ENCODE peak calls at places on chromosomes 5 and 9, in eight cellular contexts. One of them, this sample, is unnamed.

GRCh38 chr5:165665735-165666400 is 2160.4 kb downstream of the MAT2B start:
- DNase-seq in HCT116: no peak
- DNase-seq in type B pancreatic cell: no peak
- DNase-seq in AG09319: no peak
- DNase-seq in progenitor cell of endocrine pancreas: no peak
- DNase-seq in epithelial cell of esophagus: no peak
- DNase-seq in GM20000: no peak
- DNase-seq in chondrocyte: no peak
- DNase-seq in this sample: no peak

GRCh38 chr5:83562817-83563557 is 91.4 kb downstream of the VCAN start:
- DNase-seq in HCT116: no peak
- DNase-seq in type B pancreatic cell: no peak
- DNase-seq in AG09319: no peak
- DNase-seq in progenitor cell of endocrine pancreas: no peak
- DNase-seq in epithelial cell of esophagus: no peak
- DNase-seq in GM20000: no peak
- DNase-seq in chondrocyte: no peak
- DNase-seq in this sample: no peak

GRCh38 chr5:181246276-181247050 is 2.8 kb upstream of the RACK1 start:
- DNase-seq in HCT116: peak
- DNase-seq in type B pancreatic cell: peak
- DNase-seq in AG09319: peak
- DNase-seq in progenitor cell of endocrine pancreas: peak
- DNase-seq in epithelial cell of esophagus: peak
- DNase-seq in GM20000: peak
- DNase-seq in chondrocyte: peak
- DNase-seq in this sample: peak

GRCh38 chr9:113492343-113493079 is 29.0 kb downstream of the RGS3 start:
- DNase-seq in HCT116: no peak
- DNase-seq in type B pancreatic cell: no peak
- DNase-seq in AG09319: no peak
- DNase-seq in progenitor cell of endocrine pancreas: no peak
- DNase-seq in epithelial cell of esophagus: peak
- DNase-seq in GM20000: no peak
- DNase-seq in chondrocyte: no peak
- DNase-seq in this sample: no peak

GRCh38 chr5:82105457-82105856 is 133.6 kb downstream of the ATG10 start:
- DNase-seq in HCT116: no peak
- DNase-seq in type B pancreatic cell: no peak
- DNase-seq in AG09319: no peak
- DNase-seq in progenitor cell of endocrine pancreas: no peak
- DNase-seq in epithelial cell of esophagus: peak
- DNase-seq in GM20000: no peak
- DNase-seq in chondrocyte: no peak
- DNase-seq in this sample: no peak

GRCh38 chr9:137606005-137606601 is 617 bp downstream of the ARRDC1 start:
- DNase-seq in HCT116: no peak
- DNase-seq in type B pancreatic cell: peak
- DNase-seq in AG09319: no peak
- DNase-seq in progenitor cell of endocrine pancreas: peak
- DNase-seq in epithelial cell of esophagus: no peak
- DNase-seq in GM20000: no peak
- DNase-seq in chondrocyte: no peak
- DNase-seq in this sample: no peak

GRCh38 chr5:76269259-76269958 is 133.7 kb upstream of the IQGAP2 start:
- DNase-seq in HCT116: no peak
- DNase-seq in type B pancreatic cell: no peak
- DNase-seq in AG09319: no peak
- DNase-seq in progenitor cell of endocrine pancreas: no peak
- DNase-seq in epithelial cell of esophagus: no peak
- DNase-seq in GM20000: no peak
- DNase-seq in chondrocyte: no peak
- DNase-seq in this sample: no peak

GRCh38 chr9:133449760-133450159 is 10.0 kb upstream of the CACFD1 start:
- DNase-seq in HCT116: peak
- DNase-seq in type B pancreatic cell: no peak
- DNase-seq in AG09319: no peak
- DNase-seq in progenitor cell of endocrine pancreas: no peak
- DNase-seq in epithelial cell of esophagus: peak
- DNase-seq in GM20000: no peak
- DNase-seq in chondrocyte: peak
- DNase-seq in this sample: no peak

GRCh38 chr5:173563246-173563645 is 53.2 kb downstream of the BOD1 start:
- DNase-seq in HCT116: no peak
- DNase-seq in type B pancreatic cell: no peak
- DNase-seq in AG09319: no peak
- DNase-seq in progenitor cell of endocrine pancreas: no peak
- DNase-seq in epithelial cell of esophagus: no peak
- DNase-seq in GM20000: no peak
- DNase-seq in chondrocyte: no peak
- DNase-seq in this sample: no peak

GRCh38 chr5:34791761-34792244 is 47.2 kb upstream of the TTC23L start:
- DNase-seq in HCT116: no peak
- DNase-seq in type B pancreatic cell: no peak
- DNase-seq in AG09319: no peak
- DNase-seq in progenitor cell of endocrine pancreas: no peak
- DNase-seq in epithelial cell of esophagus: no peak
- DNase-seq in GM20000: no peak
- DNase-seq in chondrocyte: no peak
- DNase-seq in this sample: peak

GRCh38 chr9:70049672-70050271 is 6.1 kb downstream of the MAMDC2 start:
- DNase-seq in HCT116: no peak
- DNase-seq in type B pancreatic cell: no peak
- DNase-seq in AG09319: peak
- DNase-seq in progenitor cell of endocrine pancreas: no peak
- DNase-seq in epithelial cell of esophagus: no peak
- DNase-seq in GM20000: no peak
- DNase-seq in chondrocyte: no peak
- DNase-seq in this sample: peak

GRCh38 chr5:1725641-1726468 is 73.8 kb downstream of the MRPL36 start:
- DNase-seq in HCT116: no peak
- DNase-seq in type B pancreatic cell: peak
- DNase-seq in AG09319: no peak
- DNase-seq in progenitor cell of endocrine pancreas: peak
- DNase-seq in epithelial cell of esophagus: no peak
- DNase-seq in GM20000: no peak
- DNase-seq in chondrocyte: peak
- DNase-seq in this sample: no peak

GRCh38 chr5:32523625-32524024 is 61.7 kb upstream of the SUB1 start:
- DNase-seq in HCT116: no peak
- DNase-seq in type B pancreatic cell: no peak
- DNase-seq in AG09319: no peak
- DNase-seq in progenitor cell of endocrine pancreas: no peak
- DNase-seq in epithelial cell of esophagus: no peak
- DNase-seq in GM20000: no peak
- DNase-seq in chondrocyte: no peak
- DNase-seq in this sample: no peak

GRCh38 chr9:91503650-91504007 is 80.0 kb upstream of the NFIL3 start:
- DNase-seq in HCT116: no peak
- DNase-seq in type B pancreatic cell: no peak
- DNase-seq in AG09319: no peak
- DNase-seq in progenitor cell of endocrine pancreas: no peak
- DNase-seq in epithelial cell of esophagus: peak
- DNase-seq in GM20000: no peak
- DNase-seq in chondrocyte: no peak
- DNase-seq in this sample: no peak

GRCh38 chr9:123645126-123645525 is 284.8 kb downstream of the DENND1A start:
- DNase-seq in HCT116: no peak
- DNase-seq in type B pancreatic cell: no peak
- DNase-seq in AG09319: no peak
- DNase-seq in progenitor cell of endocrine pancreas: no peak
- DNase-seq in epithelial cell of esophagus: no peak
- DNase-seq in GM20000: no peak
- DNase-seq in chondrocyte: no peak
- DNase-seq in this sample: no peak

GRCh38 chr5:19605846-19606407 is 382.1 kb downstream of the CDH18 start:
- DNase-seq in HCT116: no peak
- DNase-seq in type B pancreatic cell: no peak
- DNase-seq in AG09319: no peak
- DNase-seq in progenitor cell of endocrine pancreas: no peak
- DNase-seq in epithelial cell of esophagus: peak
- DNase-seq in GM20000: no peak
- DNase-seq in chondrocyte: no peak
- DNase-seq in this sample: no peak

GRCh38 chr9:13478235-13478634 is 198.7 kb upstream of the MPDZ start:
- DNase-seq in HCT116: no peak
- DNase-seq in type B pancreatic cell: no peak
- DNase-seq in AG09319: peak
- DNase-seq in progenitor cell of endocrine pancreas: no peak
- DNase-seq in epithelial cell of esophagus: peak
- DNase-seq in GM20000: no peak
- DNase-seq in chondrocyte: no peak
- DNase-seq in this sample: no peak

GRCh38 chr9:13480688-13481087 is 201.2 kb upstream of the MPDZ start:
- DNase-seq in HCT116: no peak
- DNase-seq in type B pancreatic cell: no peak
- DNase-seq in AG09319: peak
- DNase-seq in progenitor cell of endocrine pancreas: no peak
- DNase-seq in epithelial cell of esophagus: peak
- DNase-seq in GM20000: no peak
- DNase-seq in chondrocyte: no peak
- DNase-seq in this sample: no peak

GRCh38 chr9:13478637-13479036 is 199.1 kb upstream of the MPDZ start:
- DNase-seq in HCT116: no peak
- DNase-seq in type B pancreatic cell: no peak
- DNase-seq in AG09319: peak
- DNase-seq in progenitor cell of endocrine pancreas: no peak
- DNase-seq in epithelial cell of esophagus: no peak
- DNase-seq in GM20000: no peak
- DNase-seq in chondrocyte: no peak
- DNase-seq in this sample: no peak

GRCh38 chr9:13481274-13481673 is 201.8 kb upstream of the MPDZ start:
- DNase-seq in HCT116: no peak
- DNase-seq in type B pancreatic cell: no peak
- DNase-seq in AG09319: no peak
- DNase-seq in progenitor cell of endocrine pancreas: no peak
- DNase-seq in epithelial cell of esophagus: peak
- DNase-seq in GM20000: no peak
- DNase-seq in chondrocyte: no peak
- DNase-seq in this sample: no peak

GRCh38 chr9:13479071-13479470 is 199.6 kb upstream of the MPDZ start:
- DNase-seq in HCT116: no peak
- DNase-seq in type B pancreatic cell: no peak
- DNase-seq in AG09319: no peak
- DNase-seq in progenitor cell of endocrine pancreas: no peak
- DNase-seq in epithelial cell of esophagus: no peak
- DNase-seq in GM20000: no peak
- DNase-seq in chondrocyte: no peak
- DNase-seq in this sample: no peak
- TF ChIP-seq CTCF in HCT116: no peak
- TF ChIP-seq CTCF in type B pancreatic cell: no peak
- TF ChIP-seq CTCF in AG09319: no peak
- TF ChIP-seq CTCF in progenitor cell of endocrine pancreas: no peak
- TF ChIP-seq CTCF in epithelial cell of esophagus: no peak
- TF ChIP-seq CTCF in GM20000: no peak
- TF ChIP-seq CTCF in chondrocyte: no peak
- TF ChIP-seq CTCF in this sample: no peak

GRCh38 chr9:104808030-104808614 is 44.2 kb downstream of the NIPSNAP3B start:
- DNase-seq in HCT116: no peak
- DNase-seq in type B pancreatic cell: no peak
- DNase-seq in AG09319: no peak
- DNase-seq in progenitor cell of endocrine pancreas: no peak
- DNase-seq in epithelial cell of esophagus: peak
- DNase-seq in GM20000: no peak
- DNase-seq in chondrocyte: no peak
- DNase-seq in this sample: peak
- TF ChIP-seq CTCF in HCT116: no peak
- TF ChIP-seq CTCF in type B pancreatic cell: peak
- TF ChIP-seq CTCF in AG09319: peak
- TF ChIP-seq CTCF in progenitor cell of endocrine pancreas: peak
- TF ChIP-seq CTCF in epithelial cell of esophagus: peak
- TF ChIP-seq CTCF in GM20000: no peak
- TF ChIP-seq CTCF in chondrocyte: peak
- TF ChIP-seq CTCF in this sample: peak

DNA sequence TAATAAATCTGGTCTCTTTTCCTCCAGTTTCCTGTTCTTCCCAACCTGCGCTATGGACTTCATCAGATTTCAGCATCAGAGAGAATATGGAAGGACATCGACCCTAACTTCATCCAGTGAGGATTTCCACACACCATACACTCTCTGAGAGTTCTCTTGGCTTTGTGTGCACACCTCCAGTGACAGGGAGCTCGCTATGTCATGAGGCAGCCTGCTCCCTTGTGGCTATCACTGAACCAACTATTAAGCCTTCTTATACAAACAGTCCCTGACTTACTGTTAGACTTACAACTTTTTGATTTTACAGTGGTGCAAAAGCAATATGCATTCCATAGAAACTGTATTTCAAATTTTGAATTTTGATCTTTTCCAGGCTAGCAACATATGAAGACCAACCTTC is 12.2 kb upstream of the B4GALT1 start:
- DNase-seq in HCT116: no peak
- DNase-seq in type B pancreatic cell: no peak
- DNase-seq in AG09319: no peak
- DNase-seq in progenitor cell of endocrine pancreas: no peak
- DNase-seq in epithelial cell of esophagus: no peak
- DNase-seq in GM20000: no peak
- DNase-seq in chondrocyte: no peak
- DNase-seq in this sample: no peak
- TF ChIP-seq CTCF in HCT116: no peak
- TF ChIP-seq CTCF in type B pancreatic cell: no peak
- TF ChIP-seq CTCF in AG09319: no peak
- TF ChIP-seq CTCF in progenitor cell of endocrine pancreas: no peak
- TF ChIP-seq CTCF in epithelial cell of esophagus: no peak
- TF ChIP-seq CTCF in GM20000: no peak
- TF ChIP-seq CTCF in chondrocyte: peak
- TF ChIP-seq CTCF in this sample: peak

GRCh38 chr9:134475051-134475790 is 149.0 kb downstream of the RXRA start:
- DNase-seq in HCT116: no peak
- DNase-seq in type B pancreatic cell: no peak
- DNase-seq in AG09319: peak
- DNase-seq in progenitor cell of endocrine pancreas: no peak
- DNase-seq in epithelial cell of esophagus: no peak
- DNase-seq in GM20000: no peak
- DNase-seq in chondrocyte: no peak
- DNase-seq in this sample: peak
- TF ChIP-seq CTCF in HCT116: no peak
- TF ChIP-seq CTCF in type B pancreatic cell: no peak
- TF ChIP-seq CTCF in AG09319: peak
- TF ChIP-seq CTCF in progenitor cell of endocrine pancreas: no peak
- TF ChIP-seq CTCF in epithelial cell of esophagus: no peak
- TF ChIP-seq CTCF in GM20000: no peak
- TF ChIP-seq CTCF in chondrocyte: peak
- TF ChIP-seq CTCF in this sample: peak

DNA sequence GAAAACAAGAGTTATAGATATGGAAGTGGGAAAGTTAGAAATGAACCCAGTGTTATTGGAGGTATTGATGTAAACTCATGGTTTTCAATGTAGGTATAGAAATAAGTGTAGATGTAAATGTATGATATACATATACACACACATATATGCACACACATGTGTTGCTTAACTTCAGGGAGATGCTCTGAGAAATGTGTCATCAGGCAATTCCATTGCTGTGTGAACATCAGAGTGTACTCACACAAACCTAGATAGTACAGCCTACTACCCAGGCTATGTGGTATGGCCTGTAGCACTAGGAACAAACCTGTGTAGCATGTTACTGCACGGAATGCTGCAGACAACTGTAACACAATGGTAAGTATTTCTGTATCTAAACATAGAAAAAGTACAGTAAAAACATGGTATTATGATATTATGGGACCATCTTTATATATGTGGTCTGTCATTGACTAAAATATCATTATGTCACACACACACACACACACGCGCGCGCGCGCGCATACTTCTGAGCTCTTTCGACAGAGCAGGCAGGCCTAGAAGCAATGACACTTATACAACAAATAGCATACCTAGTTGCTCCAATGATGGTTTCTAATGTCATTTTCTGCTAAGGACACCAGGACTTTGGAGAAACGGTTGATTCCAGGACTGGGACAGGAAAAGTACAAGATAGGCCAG is 86.6 kb downstream of the MACROH2A1 start:
- DNase-seq in HCT116: no peak
- DNase-seq in type B pancreatic cell: no peak
- DNase-seq in AG09319: no peak
- DNase-seq in progenitor cell of endocrine pancreas: no peak
- DNase-seq in epithelial cell of esophagus: peak
- DNase-seq in GM20000: no peak
- DNase-seq in chondrocyte: no peak
- DNase-seq in this sample: no peak
- TF ChIP-seq CTCF in HCT116: no peak
- TF ChIP-seq CTCF in type B pancreatic cell: no peak
- TF ChIP-seq CTCF in AG09319: no peak
- TF ChIP-seq CTCF in progenitor cell of endocrine pancreas: no peak
- TF ChIP-seq CTCF in epithelial cell of esophagus: no peak
- TF ChIP-seq CTCF in GM20000: no peak
- TF ChIP-seq CTCF in chondrocyte: no peak
- TF ChIP-seq CTCF in this sample: no peak